ENCODE peak calls at places on chromosomes 13 and 19, in five cellular contexts. Q is mammary epithelial cell, E is fibroblast of lung, M is astrocyte, T is HCT116. P is an unnamed sample.
A peak's percentile ranks its signal among the peaks of the same experiment; 100 is the strongest.

GRCh38 chr19:52778811-52779210 is 7.8 kb downstream of the ZNF600 start:
- DNase-seq in Q (no peak), E (no peak), M (no peak), T (no peak), P (no peak)

GRCh38 chr19:47729799-47730520 is 15.4 kb upstream of the NOP53 start:
- DNase-seq in Q (peak; percentile 52), E (no peak), M (no peak), T (no peak), P (peak; percentile 84)

GRCh38 chr13:113952151-113952982 is 21.5 kb downstream of the C13orf46 start:
- DNase-seq in Q (no peak), E (no peak), M (no peak), T (no peak), P (no peak)

GRCh38 chr13:44068169-44068568 is 188.5 kb downstream of the LACC1 start:
- DNase-seq in Q (peak; percentile 47), E (peak; percentile 17), M (peak; percentile 86), T (no peak), P (no peak)

GRCh38 chr13:114249062-114249461 is 14.4 kb downstream of the CDC16 start:
- DNase-seq in Q (no peak), E (no peak), M (no peak), T (no peak), P (no peak)

GRCh38 chr13:28475916-28476725 is 18.8 kb downstream of the FLT1 start:
- DNase-seq in Q (peak; percentile 53), E (peak; percentile 96), M (peak; percentile 89), T (peak; percentile 36), P (peak; percentile 59)

GRCh38 chr13:29454931-29455481 is 140.5 kb downstream of the SLC7A1 start:
- DNase-seq in Q (peak; percentile 95), E (peak; percentile 10), M (no peak), T (peak; percentile 24), P (no peak)

GRCh38 chr19:5547881-5548280 is 19.9 kb downstream of the TINCR start:
- DNase-seq in Q (peak; percentile 46), E (peak; percentile 38), M (no peak), T (no peak), P (peak; percentile 38)

GRCh38 chr13:73261739-73262216 is 203.0 kb downstream of the KLF5 start:
- DNase-seq in Q (peak; percentile 94), E (no peak), M (no peak), T (no peak), P (peak; percentile 30)

GRCh38 chr13:75372923-75373841 is 108.8 kb downstream of the TBC1D4 start:
- DNase-seq in Q (no peak), E (no peak), M (no peak), T (no peak), P (no peak)
- H3K4me2 ChIP-seq in Q (peak overlapping the region; percentile 17), E (no peak overlapping the region), M (peak overlapping the region; percentile 16), T (no peak overlapping the region), P (no peak overlapping the region)

GRCh38 chr13:108895220-108895704 is 265.9 kb downstream of the MYO16 start:
- DNase-seq in Q (peak; percentile 65), E (peak; percentile 59), M (peak; percentile 18), T (no peak), P (peak; percentile 72)
- TF ChIP-seq CTCF in Q (peak; percentile 48), E (peak; percentile 38), M (peak; percentile 60), T (peak; percentile 47), P (peak; percentile 77)

GRCh38 chr13:24618219-24618955 is 61.8 kb upstream of the ATP12A start:
- DNase-seq in Q (no peak), E (no peak), M (no peak), T (no peak), P (no peak)
- H3K4me2 ChIP-seq in Q (no peak overlapping the region), E (no peak overlapping the region), M (no peak overlapping the region), T (no peak overlapping the region), P (no peak overlapping the region)

GRCh38 chr13:51181752-51182383 is 40.3 kb upstream of the FAM124A start:
- DNase-seq in Q (no peak), E (no peak), M (no peak), T (no peak), P (no peak)

GRCh38 chr13:51178456-51179074 is 43.6 kb upstream of the FAM124A start:
- DNase-seq in Q (no peak), E (no peak), M (no peak), T (no peak), P (no peak)

GRCh38 chr13:51177188-51177587 is 45.0 kb upstream of the FAM124A start:
- DNase-seq in Q (no peak), E (no peak), M (no peak), T (no peak), P (no peak)

GRCh38 chr13:51179432-51179971 is 42.7 kb upstream of the FAM124A start:
- DNase-seq in Q (no peak), E (no peak), M (no peak), T (no peak), P (no peak)

GRCh38 chr13:51180853-51181511 is 41.2 kb upstream of the FAM124A start:
- DNase-seq in Q (no peak), E (no peak), M (no peak), T (no peak), P (no peak)
- TF ChIP-seq CTCF in Q (no peak), E (no peak), M (no peak), T (no peak), P (no peak)

DNA sequence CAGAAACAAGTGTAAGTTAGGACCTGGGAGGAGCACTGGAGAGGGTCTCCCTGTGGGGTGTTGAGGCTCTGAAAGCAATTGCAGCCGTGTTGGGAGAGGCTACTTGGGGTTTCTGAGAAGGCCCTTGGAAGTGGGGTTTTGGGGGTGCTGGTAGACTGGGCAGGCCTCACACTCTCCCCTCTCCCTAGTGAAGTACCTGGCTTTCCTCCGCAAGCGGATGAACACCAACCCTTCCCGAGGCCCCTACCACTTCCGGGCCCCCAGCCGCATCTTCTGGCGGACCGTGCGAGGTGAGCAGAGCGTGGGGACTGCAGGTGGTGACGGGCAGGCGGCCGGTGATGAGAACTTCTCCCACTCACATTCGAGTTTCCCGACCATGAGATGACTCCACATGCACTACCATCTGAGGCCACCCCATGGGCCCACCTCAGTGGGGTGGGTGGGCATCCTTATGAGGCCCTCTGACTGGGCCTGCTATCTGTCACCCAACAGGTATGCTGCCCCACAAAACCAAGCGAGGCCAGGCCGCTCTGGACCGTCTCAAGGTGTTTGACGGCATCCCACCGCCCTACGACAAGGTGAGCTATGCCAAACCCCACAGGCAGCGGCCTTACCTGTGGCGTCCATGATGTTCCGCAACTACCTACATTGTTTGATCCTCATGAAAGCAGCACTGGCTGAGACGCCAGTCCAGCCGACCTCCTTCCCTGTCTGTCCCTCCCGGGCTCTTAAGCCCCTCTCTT is 3.0 kb downstream of the RPL13A start:
- DNase-seq in Q (no peak), E (no peak), M (no peak), T (no peak), P (no peak)
- H3K4me2 ChIP-seq in Q (peak overlapping the region; percentile 82), E (peak overlapping the region; percentile 86), M (peak overlapping the region; percentile 91), T (peak overlapping the region; percentile 85), P (peak overlapping the region; percentile 98)

GRCh38 chr13:30898721-30899188 is 7.3 kb upstream of the MEDAG start:
- DNase-seq in Q (peak; percentile 22), E (peak; percentile 97), M (peak; percentile 98), T (no peak), P (peak; percentile 66)
- TF ChIP-seq CTCF in Q (no peak), E (no peak), M (no peak), T (no peak), P (peak; percentile 5)

P was measured in hepatocyte.